ENCODE peak calls at places on chromosome X, in nine cellular contexts. J is NB4, U is K562, V is H54, B is ovary, G is IMR-90, F is gastrocnemius medialis, Y is A549, S is adrenal gland. N is an unnamed sample.

GRCh38 chrX:12210196-12210815 is 72.0 kb downstream of the FRMPD4 start:
- DNase-seq in J (no peak), U (no peak), V (no peak), B (no peak), G (peak), F (no peak), Y (peak), S (no peak), N (no peak)

GRCh38 chrX:84362184-84362838 is 139.9 kb downstream of the HDX start:
- DNase-seq in J (no peak), U (no peak), V (no peak), B (no peak), G (peak), F (no peak), Y (no peak), S (no peak), N (no peak)

GRCh38 chrX:26192204-26192603 is at the start of gene MAGEB6:
- DNase-seq in J (no peak), U (no peak), V (no peak), B (no peak), G (no peak), F (no peak), Y (no peak), S (no peak), N (no peak)

GRCh38 chrX:150768132-150768485 is 74.9 kb downstream of the MTMR1 start:
- DNase-seq in J (peak), U (no peak), V (no peak), B (no peak), G (no peak), F (no peak), Y (no peak), S (no peak), N (no peak)

GRCh38 chrX:109632906-109633504 is 8.0 kb upstream of the KCNE5 start:
- DNase-seq in J (peak), U (peak), V (no peak), B (no peak), G (peak), F (no peak), Y (peak), S (no peak), N (peak)

GRCh38 chrX:20205927-20206708 is 60.6 kb downstream of the RPS6KA3 start:
- DNase-seq in J (no peak), U (no peak), V (no peak), B (no peak), G (no peak), F (peak), Y (no peak), S (no peak), N (no peak)

GRCh38 chrX:152845618-152846240 is 14.9 kb downstream of the NSDHL start:
- DNase-seq in J (no peak), U (no peak), V (no peak), B (no peak), G (no peak), F (no peak), Y (no peak), S (peak), N (no peak)

GRCh38 chrX:80021611-80022010 is 7.1 kb downstream of the TBX22 start:
- DNase-seq in J (no peak), U (no peak), V (no peak), B (no peak), G (no peak), F (no peak), Y (no peak), S (no peak), N (no peak)

GRCh38 chrX:38845426-38845825 is 44.2 kb downstream of the MID1IP1 start:
- DNase-seq in J (no peak), U (no peak), V (no peak), B (no peak), G (no peak), F (no peak), Y (no peak), S (no peak), N (no peak)

GRCh38 chrX:139931646-139932076 is 1.2 kb downstream of the ATP11C start:
- DNase-seq in J (no peak), U (peak), V (no peak), B (no peak), G (no peak), F (no peak), Y (no peak), S (no peak), N (no peak)

GRCh38 chrX:35809816-35810215 is 11.7 kb downstream of the MAGEB16 start:
- DNase-seq in J (no peak), U (no peak), V (no peak), B (no peak), G (no peak), F (no peak), Y (no peak), S (no peak), N (no peak)

GRCh38 chrX:17944833-17945497 is 83.9 kb upstream of the RAI2 start:
- DNase-seq in J (peak), U (peak), V (no peak), B (no peak), G (no peak), F (no peak), Y (no peak), S (no peak), N (peak)

GRCh38 chrX:115311666-115312065 is 22.2 kb downstream of the LUZP4 start:
- DNase-seq in J (no peak), U (no peak), V (no peak), B (no peak), G (no peak), F (no peak), Y (no peak), S (peak), N (peak)

GRCh38 chrX:153784325-153784967 is 3.6 kb downstream of the SRPK3 start:
- DNase-seq in J (no peak), U (no peak), V (no peak), B (no peak), G (no peak), F (no peak), Y (no peak), S (no peak), N (no peak)

GRCh38 chrX:153733651-153734240 is 9.1 kb downstream of the ABCD1 start:
- DNase-seq in J (no peak), U (no peak), V (no peak), B (no peak), G (no peak), F (no peak), Y (no peak), S (no peak), N (no peak)

GRCh38 chrX:15579778-15580747 is 20.7 kb downstream of the ACE2 start:
- DNase-seq in J (no peak), U (peak), V (no peak), B (peak), G (peak), F (no peak), Y (no peak), S (peak), N (peak)

GRCh38 chrX:43615677-43616076 is 40.4 kb upstream of the MAOA start:
- DNase-seq in J (no peak), U (no peak), V (no peak), B (no peak), G (no peak), F (no peak), Y (no peak), S (no peak), N (no peak)

GRCh38 chrX:153689654-153690465 is 2.1 kb downstream of the SLC6A8 start:
- DNase-seq in J (no peak), U (peak), V (no peak), B (no peak), G (peak), F (no peak), Y (no peak), S (no peak), N (peak)

GRCh38 chrX:373641-374471 is 12.9 kb downstream of the PPP2R3B start:
- DNase-seq in J (no peak), U (no peak), V (no peak), B (no peak), G (peak), F (peak), Y (peak), S (no peak), N (no peak)

GRCh38 chrX:24298191-24298590 is 15.7 kb downstream of the SUPT20HL2 start:
- DNase-seq in J (no peak), U (no peak), V (no peak), B (no peak), G (peak), F (no peak), Y (no peak), S (no peak), N (no peak)

GRCh38 chrX:50432760-50433377 is 37.8 kb downstream of the DGKK start:
- DNase-seq in J (peak), U (no peak), V (no peak), B (no peak), G (no peak), F (no peak), Y (no peak), S (no peak), N (no peak)

GRCh38 chrX:123338240-123338639 is 154.2 kb downstream of the GRIA3 start:
- DNase-seq in J (no peak), U (no peak), V (no peak), B (no peak), G (no peak), F (no peak), Y (no peak), S (no peak), N (no peak)

GRCh38 chrX:475926-476723 is 89.4 kb upstream of the PPP2R3B start:
- DNase-seq in J (peak), U (no peak), V (no peak), B (no peak), G (no peak), F (no peak), Y (no peak), S (no peak), N (no peak)

GRCh38 chrX:68989865-68990606 is 161.2 kb downstream of the EFNB1 start:
- DNase-seq in J (no peak), U (peak), V (no peak), B (peak), G (peak), F (no peak), Y (no peak), S (peak), N (no peak)

GRCh38 chrX:51144828-51145442 is 187.7 kb upstream of the NUDT10 start:
- DNase-seq in J (peak), U (peak), V (no peak), B (no peak), G (peak), F (no peak), Y (peak), S (peak), N (peak)

DNA sequence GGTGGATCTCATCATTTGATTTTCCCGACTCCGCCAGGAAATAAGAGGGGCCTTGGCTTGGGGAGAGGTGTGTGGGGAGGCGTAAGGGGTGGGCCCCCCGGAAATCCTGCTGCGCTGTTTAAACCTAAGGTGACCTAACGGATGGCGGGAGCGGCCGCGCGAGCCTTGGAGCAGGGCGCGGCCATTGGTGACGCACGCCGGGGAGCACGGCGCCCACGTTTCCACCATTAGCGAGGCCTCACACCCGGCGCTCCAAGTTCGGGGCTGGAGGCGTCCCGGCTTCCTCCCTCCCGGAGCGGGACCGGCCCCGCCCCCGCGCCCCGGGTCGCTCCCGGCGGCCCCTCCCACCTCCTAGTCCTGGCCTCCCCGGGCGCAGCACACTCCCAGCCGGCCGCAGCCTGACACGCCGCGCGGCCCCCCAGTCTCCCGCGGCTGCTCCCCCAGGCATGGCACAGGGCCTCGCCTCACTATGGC is at the start of gene SMS:
- DNase-seq in J (peak), U (peak), V (no peak), B (peak), G (peak), F (peak), Y (peak), S (peak), N (peak)
- TF ChIP-seq POLR2A in J (peak), U (peak), V (peak), B (peak), G (peak), F (peak), Y (peak), S (peak), N (peak)

GRCh38 chrX:71111141-71111843 is at the start of gene IL2RG:
- DNase-seq in J (peak), U (peak), V (no peak), B (no peak), G (no peak), F (no peak), Y (no peak), S (no peak), N (peak)
- TF ChIP-seq POLR2A in J (peak), U (peak), V (no peak), B (no peak), G (no peak), F (no peak), Y (no peak), S (no peak), N (peak)

DNA sequence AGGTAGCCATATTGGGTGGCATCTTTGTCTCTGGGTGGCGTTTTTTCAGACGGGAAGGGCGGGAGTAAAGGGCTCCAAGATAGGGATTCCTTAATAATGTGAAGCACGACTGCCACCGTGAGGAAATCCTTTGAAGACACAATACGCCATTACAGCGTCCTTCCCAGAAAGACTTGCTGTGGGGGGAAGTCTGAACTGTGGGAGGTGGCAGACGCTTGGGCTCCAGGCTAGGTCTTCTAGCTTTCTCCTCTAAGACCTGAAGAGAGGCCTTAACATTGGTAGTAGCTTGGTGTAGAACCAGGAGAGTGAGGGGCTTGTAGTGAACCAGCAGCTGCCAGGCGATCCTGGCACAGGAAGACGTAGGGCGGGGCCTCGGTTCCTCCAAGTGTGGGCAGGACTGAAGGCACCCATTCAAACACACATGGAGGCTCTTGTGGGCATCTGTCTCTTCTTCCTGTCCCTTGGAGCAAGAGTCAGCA is 197.3 kb downstream of the OR13H1 start:
- DNase-seq in J (no peak), U (no peak), V (no peak), B (peak), G (peak), F (no peak), Y (no peak), S (peak), N (no peak)
- TF ChIP-seq POLR2A in J (no peak), U (no peak), V (no peak), B (no peak), G (no peak), F (no peak), Y (no peak), S (no peak), N (no peak)

DNA sequence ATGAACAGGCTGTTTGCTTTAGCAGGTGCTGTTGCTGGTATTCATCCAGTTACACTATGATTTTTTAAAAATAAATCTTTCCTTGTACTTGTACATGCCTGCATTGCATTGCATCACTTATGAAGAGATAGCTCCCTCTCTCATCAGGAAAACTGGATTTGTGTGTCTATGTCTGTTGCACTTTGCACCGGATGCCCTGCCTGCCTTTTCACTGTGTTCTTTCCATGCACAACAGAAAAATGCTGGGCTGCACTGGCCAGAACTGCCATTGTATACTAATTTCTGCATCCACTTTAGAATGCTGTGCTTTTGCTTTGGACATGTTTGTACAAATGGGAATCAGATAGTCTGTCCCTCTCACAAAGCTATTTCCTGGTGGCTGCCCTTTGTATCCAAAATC is 119.2 kb downstream of the MBNL3 start:
- DNase-seq in J (no peak), U (no peak), V (no peak), B (no peak), G (no peak), F (no peak), Y (no peak), S (no peak), N (no peak)
- TF ChIP-seq POLR2A in J (no peak), U (no peak), V (no peak), B (no peak), G (no peak), F (no peak), Y (no peak), S (no peak), N (no peak)

GRCh38 chrX:134146493-134146892 is 90.5 kb upstream of the CCDC160 start:
- DNase-seq in J (no peak), U (no peak), V (no peak), B (no peak), G (no peak), F (no peak), Y (no peak), S (no peak), N (no peak)
- TF ChIP-seq POLR2A in J (no peak), U (no peak), V (no peak), B (no peak), G (no peak), F (no peak), Y (no peak), S (no peak), N (no peak)